ENCODE peak calls at places on chromosomes 2 and 18, in five cellular contexts. One of them, this sample, is unnamed.

GRCh38 chr2:149467461-149467860 is 120.1 kb downstream of the MMADHC start:
- DNase-seq in renal cortical epithelial cell: no peak
- DNase-seq in CD8-positive, alpha-beta memory T cell: no peak
- DNase-seq in iPS DF 19.7: no peak
- DNase-seq in frontal cortex: no peak
- DNase-seq in this sample: no peak

GRCh38 chr2:9281145-9281544 is 74.5 kb downstream of the ASAP2 start:
- DNase-seq in renal cortical epithelial cell: no peak
- DNase-seq in CD8-positive, alpha-beta memory T cell: no peak
- DNase-seq in iPS DF 19.7: no peak
- DNase-seq in frontal cortex: no peak
- DNase-seq in this sample: no peak

GRCh38 chr18:79687806-79688205 is 8.2 kb downstream of the CTDP1 start:
- DNase-seq in renal cortical epithelial cell: peak
- DNase-seq in CD8-positive, alpha-beta memory T cell: no peak
- DNase-seq in iPS DF 19.7: no peak
- DNase-seq in frontal cortex: no peak
- DNase-seq in this sample: no peak

GRCh38 chr2:178142274-178143065 is 30.2 kb downstream of the RBM45 start:
- DNase-seq in renal cortical epithelial cell: no peak
- DNase-seq in CD8-positive, alpha-beta memory T cell: no peak
- DNase-seq in iPS DF 19.7: no peak
- DNase-seq in frontal cortex: no peak
- DNase-seq in this sample: no peak

GRCh38 chr18:49520661-49521145 is 33.7 kb upstream of the C18orf32 start:
- DNase-seq in renal cortical epithelial cell: no peak
- DNase-seq in CD8-positive, alpha-beta memory T cell: no peak
- DNase-seq in iPS DF 19.7: no peak
- DNase-seq in frontal cortex: no peak
- DNase-seq in this sample: peak

GRCh38 chr2:85999131-85999831 is 106.4 kb downstream of the POLR1A start:
- DNase-seq in renal cortical epithelial cell: no peak
- DNase-seq in CD8-positive, alpha-beta memory T cell: peak
- DNase-seq in iPS DF 19.7: no peak
- DNase-seq in frontal cortex: no peak
- DNase-seq in this sample: peak

GRCh38 chr2:33216508-33217182 is 259.8 kb upstream of the RASGRP3 start:
- DNase-seq in renal cortical epithelial cell: peak
- DNase-seq in CD8-positive, alpha-beta memory T cell: no peak
- DNase-seq in iPS DF 19.7: no peak
- DNase-seq in frontal cortex: no peak
- DNase-seq in this sample: no peak

GRCh38 chr2:219551412-219551811 is 7.6 kb downstream of the TMEM198 start:
- DNase-seq in renal cortical epithelial cell: peak
- DNase-seq in CD8-positive, alpha-beta memory T cell: no peak
- DNase-seq in iPS DF 19.7: no peak
- DNase-seq in frontal cortex: no peak
- DNase-seq in this sample: no peak

GRCh38 chr2:233700028-233700635 is 7.4 kb downstream of the UGT1A6 start:
- DNase-seq in renal cortical epithelial cell: peak
- DNase-seq in CD8-positive, alpha-beta memory T cell: no peak
- DNase-seq in iPS DF 19.7: no peak
- DNase-seq in frontal cortex: no peak
- DNase-seq in this sample: no peak

GRCh38 chr2:30871980-30872789 is 64.9 kb upstream of the CAPN13 start:
- DNase-seq in renal cortical epithelial cell: peak
- DNase-seq in CD8-positive, alpha-beta memory T cell: no peak
- DNase-seq in iPS DF 19.7: no peak
- DNase-seq in frontal cortex: no peak
- DNase-seq in this sample: no peak

GRCh38 chr2:127423476-127423840 is 5.2 kb downstream of the PROC start:
- DNase-seq in renal cortical epithelial cell: no peak
- DNase-seq in CD8-positive, alpha-beta memory T cell: no peak
- DNase-seq in iPS DF 19.7: no peak
- DNase-seq in frontal cortex: no peak
- DNase-seq in this sample: no peak

GRCh38 chr2:47510745-47511144 is 107.8 kb downstream of the MSH2 start:
- DNase-seq in renal cortical epithelial cell: no peak
- DNase-seq in CD8-positive, alpha-beta memory T cell: no peak
- DNase-seq in iPS DF 19.7: no peak
- DNase-seq in frontal cortex: no peak
- DNase-seq in this sample: peak

GRCh38 chr2:40455661-40456060 is 3.8 kb upstream of the SLC8A1 start:
- DNase-seq in renal cortical epithelial cell: peak
- DNase-seq in CD8-positive, alpha-beta memory T cell: no peak
- DNase-seq in iPS DF 19.7: no peak
- DNase-seq in frontal cortex: no peak
- DNase-seq in this sample: no peak

GRCh38 chr2:60385648-60386047 is 167.8 kb downstream of the BCL11A start:
- DNase-seq in renal cortical epithelial cell: no peak
- DNase-seq in CD8-positive, alpha-beta memory T cell: no peak
- DNase-seq in iPS DF 19.7: no peak
- DNase-seq in frontal cortex: no peak
- DNase-seq in this sample: no peak

GRCh38 chr2:153476491-153477095 is 2.0 kb downstream of the RPRM start:
- DNase-seq in renal cortical epithelial cell: no peak
- DNase-seq in CD8-positive, alpha-beta memory T cell: no peak
- DNase-seq in iPS DF 19.7: no peak
- DNase-seq in frontal cortex: no peak
- DNase-seq in this sample: no peak

GRCh38 chr2:18445412-18446320 is 114.8 kb downstream of the RDH14 start:
- DNase-seq in renal cortical epithelial cell: no peak
- DNase-seq in CD8-positive, alpha-beta memory T cell: no peak
- DNase-seq in iPS DF 19.7: no peak
- DNase-seq in frontal cortex: no peak
- DNase-seq in this sample: no peak

GRCh38 chr2:241010531-241011295 is 12.3 kb downstream of the SNED1 start:
- DNase-seq in renal cortical epithelial cell: no peak
- DNase-seq in CD8-positive, alpha-beta memory T cell: no peak
- DNase-seq in iPS DF 19.7: no peak
- DNase-seq in frontal cortex: no peak
- DNase-seq in this sample: no peak

GRCh38 chr18:8987250-8987649 is 115.2 kb upstream of the NDUFV2 start:
- DNase-seq in renal cortical epithelial cell: no peak
- DNase-seq in CD8-positive, alpha-beta memory T cell: no peak
- DNase-seq in iPS DF 19.7: no peak
- DNase-seq in frontal cortex: no peak
- DNase-seq in this sample: no peak

GRCh38 chr18:60372598-60372997 is at the start of gene MC4R:
- DNase-seq in renal cortical epithelial cell: peak
- DNase-seq in CD8-positive, alpha-beta memory T cell: no peak
- DNase-seq in iPS DF 19.7: no peak
- DNase-seq in frontal cortex: no peak
- DNase-seq in this sample: no peak

GRCh38 chr2:161556440-161556839 is 67.8 kb upstream of the SLC4A10 start:
- DNase-seq in renal cortical epithelial cell: peak
- DNase-seq in CD8-positive, alpha-beta memory T cell: no peak
- DNase-seq in iPS DF 19.7: no peak
- DNase-seq in frontal cortex: no peak
- DNase-seq in this sample: no peak

GRCh38 chr2:183349046-183349445 is 224.8 kb downstream of the NUP35 start:
- DNase-seq in renal cortical epithelial cell: no peak
- DNase-seq in CD8-positive, alpha-beta memory T cell: no peak
- DNase-seq in iPS DF 19.7: no peak
- DNase-seq in frontal cortex: peak
- DNase-seq in this sample: no peak

This sample was measured in activated effector memory CD4-positive, alpha-beta T cell treated with anti-CD3 and anti-CD28 coated beads, Interleukin-2, amount 50 U/mL, for 16 hours.